ENCODE peak calls at places on chromosomes 1 and 21, in four cellular contexts. X, I, S and T are unnamed samples. For H3K79me2, the result is how much of the 10 kb centered on the place peaks cover.

GRCh38 chr1:155184835-155185782 is 11.5 kb downstream of the TRIM46 start:
- DNase-seq in S (peak), I (peak), X (no peak), T (peak)

GRCh38 chr1:63855942-63856341 is 82.1 kb downstream of the ROR1 start:
- DNase-seq in X (no peak), I (no peak), S (no peak), T (no peak)

GRCh38 chr21:36422279-36423098 is 37.3 kb downstream of the CHAF1B start:
- DNase-seq in S (peak), I (no peak), X (peak), T (peak)

GRCh38 chr1:6497215-6497866 is 5.9 kb upstream of the PLEKHG5 start:
- DNase-seq in X (peak), I (no peak), S (peak), T (no peak)

GRCh38 chr1:44029260-44029910 is 1.9 kb downstream of the SLC6A9 start:
- DNase-seq in S (peak), I (no peak), X (no peak), T (no peak)

GRCh38 chr1:220734571-220735326 is 13.4 kb upstream of the MTARC2 start:
- DNase-seq in X (no peak), S (no peak), I (peak), T (no peak)

GRCh38 chr1:32470991-32471694 is 6.3 kb downstream of the ZBTB8B start:
- DNase-seq in X (peak), S (no peak), I (no peak), T (peak)

GRCh38 chr1:230820568-230820967 is 47.8 kb downstream of the C1orf198 start:
- DNase-seq in X (no peak), S (no peak), I (no peak), T (no peak)

GRCh38 chr1:187626056-187626455 is 797.3 kb downstream of the PLA2G4A start:
- DNase-seq in X (no peak), I (no peak), S (no peak), T (no peak)

GRCh38 chr1:111139234-111139955 is 498 bp downstream of the DRAM2 start:
- DNase-seq in I (peak), S (peak), X (peak), T (peak)

GRCh38 chr1:30755746-30756145 is 1.8 kb downstream of the LAPTM5 start:
- DNase-seq in S (no peak), X (no peak), I (no peak), T (no peak)

GRCh38 chr1:113912594-113913311 is 7.6 kb downstream of the DCLRE1B start:
- DNase-seq in X (no peak), S (no peak), I (no peak), T (no peak)

GRCh38 chr1:33578557-33579448 is 106.4 kb downstream of the ZSCAN20 start:
- DNase-seq in S (no peak), I (no peak), X (peak), T (no peak)

GRCh38 chr1:109777436-109777835 is 13.7 kb upstream of the EPS8L3 start:
- DNase-seq in X (no peak), I (no peak), S (no peak), T (no peak)

GRCh38 chr1:32989160-32989894 is 24.7 kb upstream of the RNF19B start:
- DNase-seq in X (no peak), S (no peak), I (peak), T (no peak)

GRCh38 chr1:36658838-36659237 is 176.1 kb upstream of the CSF3R start:
- DNase-seq in X (no peak), S (no peak), I (no peak), T (no peak)

GRCh38 chr1:175373786-175374623 is 181.4 kb upstream of the KIAA0040 start:
- DNase-seq in X (peak), S (peak), I (no peak), T (peak)

GRCh38 chr1:29324771-29325351 is 88.5 kb downstream of the PTPRU start:
- DNase-seq in S (no peak), X (peak), I (no peak), T (peak)

GRCh38 chr21:44905725-44906084 is 15.0 kb downstream of the ITGB2 start:
- DNase-seq in S (no peak), X (no peak), I (no peak), T (no peak)

GRCh38 chr1:3971981-3972380 is 71.9 kb upstream of the C1orf174 start:
- DNase-seq in S (no peak), I (no peak), X (no peak), T (no peak)

GRCh38 chr1:60813051-60813450 is 269.3 kb upstream of the NFIA start:
- DNase-seq in I (no peak), X (peak), S (no peak), T (no peak)

GRCh38 chr1:234256359-234256758 is 116.9 kb upstream of the COA6 start:
- DNase-seq in I (no peak), S (no peak), X (no peak), T (no peak)

GRCh38 chr1:155940993-155941844 is at the start of gene RXFP4:
- DNase-seq in S (no peak), I (peak), X (no peak), T (peak)

GRCh38 chr1:25442178-25442577 is 11.5 kb downstream of the MACO1 start:
- DNase-seq in I (no peak), S (peak), X (no peak), T (no peak)

GRCh38 chr1:230632273-230632873 is 9.9 kb upstream of the COG2 start:
- DNase-seq in X (peak), I (peak), S (peak), T (peak)

GRCh38 chr1:26705788-26706237 is 10.0 kb downstream of the ARID1A start:
- DNase-seq in X (no peak), I (peak), S (no peak), T (peak)

DNA sequence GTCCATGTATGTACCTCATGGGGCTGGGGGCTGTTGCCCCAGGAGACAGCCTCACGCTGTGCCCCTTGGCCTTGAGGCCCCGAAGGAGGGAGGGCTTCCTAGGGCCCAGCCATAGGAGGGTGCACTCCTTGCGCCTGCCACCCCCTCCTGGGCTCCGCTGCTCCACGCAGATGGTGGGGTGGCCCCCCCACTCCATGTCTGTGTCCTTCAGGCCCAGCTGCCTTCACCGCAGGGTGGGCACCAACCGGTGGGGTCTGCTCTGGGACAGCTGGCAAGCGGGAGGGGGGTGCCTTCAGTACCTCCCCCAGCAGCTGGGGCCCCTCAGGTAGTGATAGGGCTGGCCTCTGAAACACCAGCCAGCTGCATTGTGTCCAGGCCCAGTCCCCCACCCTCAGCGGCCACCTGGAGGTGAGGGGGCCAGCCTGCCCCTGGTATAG is 309 bp downstream of the GJC2 start:
- DNase-seq in I (no peak), X (no peak), S (peak), T (no peak)
- H3K27ac ChIP-seq in I (no peak), X (no peak), S (no peak), T (no peak)

GRCh38 chr1:42152907-42153597 is at the start of gene GUCA2B:
- DNase-seq in X (no peak), S (no peak), I (no peak), T (no peak)
- H3K79me2 ChIP-seq in X (under half), S (under half), I (under half), T (under half)

GRCh38 chr1:53627031-53627430 is 111.9 kb downstream of the GLIS1 start:
- DNase-seq in X (no peak), I (no peak), S (peak), T (no peak)

GRCh38 chr1:53626576-53626975 is 112.4 kb downstream of the GLIS1 start:
- DNase-seq in X (no peak), I (no peak), S (no peak), T (no peak)

GRCh38 chr1:53625766-53626520 is 113.0 kb downstream of the GLIS1 start:
- DNase-seq in S (no peak), X (no peak), I (no peak), T (no peak)

GRCh38 chr1:53622531-53622930 is 116.4 kb downstream of the GLIS1 start:
- DNase-seq in X (no peak), S (no peak), I (no peak), T (no peak)

GRCh38 chr1:53625049-53625448 is 113.9 kb downstream of the GLIS1 start:
- DNase-seq in X (no peak), I (no peak), S (no peak), T (no peak)
- H3K27ac ChIP-seq in X (no peak), I (no peak), S (no peak), T (no peak)

DNA sequence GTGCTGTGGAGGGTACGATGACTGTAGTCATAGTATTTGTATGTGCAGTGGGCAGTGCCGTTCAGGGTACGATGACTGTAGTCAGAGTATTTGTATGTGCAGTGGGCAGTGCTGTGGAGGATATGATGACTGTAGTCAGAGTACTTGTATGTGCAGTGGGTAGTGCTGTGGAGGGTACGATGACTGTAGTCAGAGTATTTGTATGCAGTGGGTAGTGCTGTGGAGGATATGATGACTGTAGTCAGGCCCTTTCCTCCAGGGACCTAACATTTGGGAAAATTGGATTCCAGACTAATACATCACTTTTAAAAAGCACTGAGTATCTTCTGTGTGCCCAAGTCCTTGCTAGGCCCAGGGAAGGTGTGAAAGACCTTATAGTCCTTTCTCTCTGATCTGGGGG is 2.9 kb downstream of the ZNF672 start:
- DNase-seq in X (no peak), I (no peak), S (no peak), T (no peak)
- H3K79me2 ChIP-seq in X (under half), I (under half), S (half or more), T (half or more)

GRCh38 chr1:222914861-222915632 is 100.2 kb downstream of the DISP1 start:
- DNase-seq in X (no peak), I (peak), S (no peak), T (no peak)

GRCh38 chr1:222910699-222911098 is 95.9 kb downstream of the DISP1 start:
- DNase-seq in S (no peak), I (no peak), X (no peak), T (no peak)

GRCh38 chr1:222909586-222909985 is 94.7 kb downstream of the DISP1 start:
- DNase-seq in I (no peak), X (no peak), S (no peak), T (no peak)

GRCh38 chr1:222912730-222913129 is 97.9 kb downstream of the DISP1 start:
- DNase-seq in S (no peak), X (no peak), I (no peak), T (no peak)

GRCh38 chr1:222911866-222912265 is 97.0 kb downstream of the DISP1 start:
- DNase-seq in X (no peak), S (no peak), I (no peak), T (no peak)
- H3K27ac ChIP-seq in X (no peak), S (peak), I (no peak), T (no peak)

GRCh38 chr1:232416026-232416568 is 213.8 kb downstream of the SIPA1L2 start:
- DNase-seq in I (no peak), S (peak), X (no peak), T (no peak)

GRCh38 chr1:232413674-232414073 is 216.3 kb downstream of the SIPA1L2 start:
- DNase-seq in I (no peak), X (no peak), S (peak), T (no peak)

GRCh38 chr1:232417849-232418248 is 212.1 kb downstream of the SIPA1L2 start:
- DNase-seq in S (no peak), X (no peak), I (no peak), T (no peak)

GRCh38 chr1:232409584-232409983 is 220.3 kb downstream of the SIPA1L2 start:
- DNase-seq in I (no peak), S (no peak), X (no peak), T (no peak)

GRCh38 chr1:232414100-232414499 is 215.8 kb downstream of the SIPA1L2 start:
- DNase-seq in X (no peak), I (no peak), S (no peak), T (no peak)
- H3K79me2 ChIP-seq in X (under half), I (under half), S (under half), T (under half)

GRCh38 chr1:205042911-205043806 is at the start of gene CNTN2:
- DNase-seq in I (no peak), S (peak), X (peak), T (no peak)
- H3K27ac ChIP-seq in I (no peak), S (no peak), X (no peak), T (no peak)

GRCh38 chr1:67862685-67863084 is 29.4 kb upstream of the GNG12 start:
- DNase-seq in I (no peak), S (no peak), X (no peak), T (no peak)
- H3K79me2 ChIP-seq in I (under half), S (under half), X (under half), T (under half)

GRCh38 chr1:229098903-229099578 is 171.9 kb upstream of the RAB4A start:
- DNase-seq in S (no peak), I (no peak), X (no peak), T (no peak)
- H3K27ac ChIP-seq in S (no peak), I (no peak), X (no peak), T (no peak)

GRCh38 chr1:212760126-212760823 is 31.3 kb downstream of the NSL1 start:
- DNase-seq in I (no peak), X (peak), S (no peak), T (peak)

GRCh38 chr1:212762839-212763238 is 28.7 kb downstream of the NSL1 start:
- DNase-seq in I (no peak), S (no peak), X (no peak), T (no peak)

GRCh38 chr1:212759683-212760082 is 31.9 kb downstream of the NSL1 start:
- DNase-seq in I (no peak), S (no peak), X (no peak), T (no peak)

GRCh38 chr1:212762234-212762633 is 29.3 kb downstream of the NSL1 start:
- DNase-seq in I (no peak), S (no peak), X (no peak), T (no peak)
- H3K79me2 ChIP-seq in I (under half), S (under half), X (half or more), T (half or more)